ENCODE peak calls at places on chromosomes 12 and 14, in four cellular contexts. J, X, R and L are unnamed samples.

GRCh38 chr12:29640589-29641345 is 143.0 kb downstream of the TMTC1 start:
- DNase-seq in J (no peak), X (no peak), R (no peak), L (peak)

GRCh38 chr12:47711448-47711847 is 5.6 kb upstream of the RPAP3 start:
- DNase-seq in J (no peak), X (peak), R (no peak), L (no peak)

GRCh38 chr14:33839193-33840076 is 111.4 kb downstream of the EGLN3 start:
- DNase-seq in J (no peak), X (peak), R (no peak), L (peak)

GRCh38 chr12:54195736-54196347 is 7.1 kb upstream of the SMUG1 start:
- DNase-seq in J (no peak), X (no peak), R (no peak), L (no peak)

GRCh38 chr14:55180434-55180833 is 11.0 kb downstream of the DLGAP5 start:
- DNase-seq in J (no peak), X (no peak), R (no peak), L (no peak)

GRCh38 chr14:32078030-32078793 is 1.1 kb downstream of the ARHGAP5 start:
- DNase-seq in J (no peak), X (peak), R (no peak), L (peak)

GRCh38 chr14:88204221-88204620 is 118.8 kb downstream of the KCNK10 start:
- DNase-seq in J (no peak), X (no peak), R (no peak), L (no peak)

GRCh38 chr14:39107624-39108023 is 4.6 kb upstream of the SEC23A start:
- DNase-seq in J (no peak), X (no peak), R (no peak), L (peak)

GRCh38 chr12:95083938-95084337 is 10.5 kb upstream of the NR2C1 start:
- DNase-seq in J (no peak), X (no peak), R (peak), L (no peak)

GRCh38 chr12:11718768-11719253 is 69.3 kb downstream of the ETV6 start:
- DNase-seq in J (no peak), X (no peak), R (no peak), L (no peak)

GRCh38 chr12:95820096-95820703 is 29.6 kb upstream of the NTN4 start:
- DNase-seq in J (no peak), X (no peak), R (peak), L (peak)

GRCh38 chr12:23611320-23611719 is 338.1 kb downstream of the SOX5 start:
- DNase-seq in J (no peak), X (no peak), R (peak), L (no peak)

GRCh38 chr12:72093930-72094329 is 155.3 kb downstream of the TPH2 start:
- DNase-seq in J (no peak), X (no peak), R (no peak), L (no peak)

GRCh38 chr12:105106621-105107020 is 910 bp upstream of the WASHC4 start:
- DNase-seq in J (no peak), X (no peak), R (no peak), L (no peak)

GRCh38 chr14:32087173-32087861 is 10.2 kb downstream of the ARHGAP5 start:
- DNase-seq in J (no peak), X (no peak), R (no peak), L (peak)

GRCh38 chr14:92534863-92535654 is 21.5 kb downstream of the RIN3 start:
- DNase-seq in J (no peak), X (no peak), R (no peak), L (no peak)

GRCh38 chr12:84272324-84272723 is 640.3 kb downstream of the SLC6A15 start:
- DNase-seq in J (no peak), X (no peak), R (no peak), L (no peak)

GRCh38 chr12:54294152-54294913 is 6.5 kb downstream of the NFE2 start:
- DNase-seq in J (peak), X (no peak), R (no peak), L (peak)

GRCh38 chr14:65718629-65719028 is 306.1 kb downstream of the FUT8 start:
- DNase-seq in J (no peak), X (no peak), R (no peak), L (no peak)

GRCh38 chr12:14928946-14929345 is 9.4 kb downstream of the ERP27 start:
- DNase-seq in J (no peak), X (no peak), R (no peak), L (peak)

GRCh38 chr12:92803921-92804320 is 101.1 kb downstream of the PLEKHG7 start:
- DNase-seq in J (no peak), X (no peak), R (no peak), L (no peak)

GRCh38 chr14:75335588-75335987 is 57.0 kb downstream of the FOS start:
- DNase-seq in J (no peak), X (no peak), R (no peak), L (no peak)

GRCh38 chr14:79100578-79100977 is 930.4 kb downstream of the NRXN3 start:
- DNase-seq in J (no peak), X (no peak), R (no peak), L (no peak)

GRCh38 chr14:51145246-51145645 is 50.3 kb upstream of the TRIM9 start:
- DNase-seq in J (no peak), X (no peak), R (no peak), L (no peak)

GRCh38 chr12:13022737-13023370 is 21.3 kb upstream of the FAM234B start:
- DNase-seq in J (no peak), X (no peak), R (no peak), L (no peak)

GRCh38 chr12:11347810-11348209 is 37.6 kb upstream of the PRB4 start:
- DNase-seq in J (no peak), X (no peak), R (no peak), L (no peak)

GRCh38 chr14:74825008-74825407 is 50.9 kb downstream of the PROX2 start:
- DNase-seq in J (no peak), X (no peak), R (no peak), L (no peak)

GRCh38 chr14:28243600-28243999 is 523.0 kb upstream of the FOXG1 start:
- DNase-seq in J (no peak), X (no peak), R (no peak), L (peak)

GRCh38 chr12:2960996-2961616 is 1.9 kb downstream of the TEAD4 start:
- DNase-seq in J (peak), X (no peak), R (no peak), L (no peak)

GRCh38 chr12:42759622-42760273 is 170.2 kb upstream of the PRICKLE1 start:
- DNase-seq in J (no peak), X (peak), R (no peak), L (no peak)

GRCh38 chr12:41514050-41514449 is 325.9 kb downstream of the PDZRN4 start:
- DNase-seq in J (no peak), X (no peak), R (no peak), L (no peak)

GRCh38 chr14:80172380-80173055 is 38.8 kb downstream of the DIO2 start:
- DNase-seq in J (no peak), X (no peak), R (no peak), L (no peak)

GRCh38 chr12:52217223-52217622 is 15.8 kb upstream of the KRT7 start:
- DNase-seq in J (no peak), X (no peak), R (no peak), L (peak)
- H3K27ac ChIP-seq in J (no peak), X (no peak), R (no peak), L (peak)

GRCh38 chr12:123077298-123078113 is 73.4 kb downstream of the PITPNM2 start:
- DNase-seq in J (no peak), X (no peak), R (no peak), L (no peak)
- TF ChIP-seq CTCF in J (peak), X (no peak), R (no peak), L (no peak)

DNA sequence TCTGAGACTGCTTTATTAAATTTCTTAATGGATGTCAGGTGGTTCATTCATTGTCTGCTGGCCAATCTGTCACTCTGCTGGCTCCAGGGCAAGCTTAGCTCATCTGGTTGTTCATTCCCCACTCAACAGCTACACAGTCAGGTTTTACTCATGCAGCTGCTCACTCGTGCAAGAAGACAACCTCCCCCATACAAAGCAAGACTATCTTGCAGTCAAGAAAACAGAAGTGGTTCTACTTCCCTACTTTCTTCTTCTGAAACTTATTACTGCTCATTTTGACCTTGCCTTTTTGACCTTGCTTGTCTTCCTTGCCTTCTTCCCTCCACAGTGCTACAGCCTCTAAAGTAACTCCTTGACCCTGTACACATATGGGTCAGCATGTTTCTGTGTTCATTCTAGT is 277.9 kb downstream of the SSPN start:
- DNase-seq in J (no peak), X (no peak), R (no peak), L (no peak)
- H3K27ac ChIP-seq in J (no peak), X (no peak), R (no peak), L (no peak)

GRCh38 chr12:80412343-80412953 is 31.6 kb upstream of the PTPRQ start:
- DNase-seq in J (no peak), X (no peak), R (peak), L (peak)
- TF ChIP-seq CTCF in J (peak), X (peak), R (peak), L (peak)